ENCODE peak calls at places on chromosomes 1 and 21, in five cellular contexts. K is hepatic stellate cell; T is activated CD4-positive, alpha-beta T cell treated with anti-CD3 and anti-CD28 coated beads, Interleukin-2, amount 50 U/mL, for 24 hours; E is CD4-positive, alpha-beta T cell; P is MM.1S. L is an unnamed sample.

GRCh38 chr1:221573727-221574126 is 168.2 kb downstream of the DUSP10 start:
- DNase-seq in T (no peak), E (no peak), K (no peak), P (no peak), L (no peak)

GRCh38 chr1:44484155-44484688 is 79.2 kb downstream of the RNF220 start:
- DNase-seq in T (no peak), P (no peak), E (no peak), K (no peak), L (no peak)

GRCh38 chr1:116504308-116505156 is 66.3 kb downstream of the CD58 start:
- DNase-seq in K (peak; percentile 69), E (peak; percentile 80), P (peak; percentile 55), T (peak; percentile 74), L (peak; percentile 77)

GRCh38 chr1:79441243-79441642 is 434.7 kb upstream of the ADGRL4 start:
- DNase-seq in K (no peak), P (peak; percentile 76), E (no peak), T (no peak), L (no peak)

GRCh38 chr1:116112388-116113140 is 1.4 kb downstream of the MAB21L3 start:
- DNase-seq in P (no peak), K (no peak), T (no peak), E (no peak), L (no peak)

GRCh38 chr1:160830321-160831153 is 32.1 kb downstream of the CD244 start:
- DNase-seq in E (peak; percentile 73), T (peak; percentile 73), P (peak; percentile 80), K (peak; percentile 7), L (peak; percentile 29)

GRCh38 chr21:28899744-28900143 is 92.9 kb downstream of the LTN1 start:
- DNase-seq in P (peak; percentile 24), T (no peak), E (no peak), K (no peak), L (no peak)

GRCh38 chr1:47997289-47998200 is at the start of gene TRABD2B:
- DNase-seq in P (peak; percentile 59), T (peak; percentile 21), E (peak; percentile 46), K (peak; percentile 88), L (no peak)

L was measured in B cell.